ENCODE peak calls at places on chromosomes 6 and 20, in six cellular contexts. D, X, F, Z, S and R are unnamed samples.
A peak's percentile ranks its signal among the peaks of the same experiment; 100 is the strongest.

GRCh38 chr6:2476376-2476775 is 231.0 kb upstream of the GMDS start:
- DNase-seq in X (no peak), D (no peak), Z (no peak), S (no peak), F (peak; percentile 80), R (no peak)

GRCh38 chr6:18216411-18216810 is 47.9 kb downstream of the DEK start:
- DNase-seq in S (no peak), Z (no peak), D (no peak), F (no peak), X (no peak), R (no peak)

GRCh38 chr20:6626805-6627204 is 140.7 kb upstream of the BMP2 start:
- DNase-seq in F (no peak), D (no peak), S (no peak), Z (no peak), X (no peak), R (no peak)

GRCh38 chr20:2093200-2093781 is 8.3 kb upstream of the STK35 start:
- DNase-seq in X (no peak), Z (no peak), F (no peak), S (no peak), D (peak; percentile 31), R (no peak)

GRCh38 chr20:6780414-6780813 is 12.9 kb downstream of the BMP2 start:
- DNase-seq in Z (no peak), D (no peak), X (no peak), F (no peak), S (no peak), R (no peak)

GRCh38 chr6:150599199-150600002 is at the start of gene PLEKHG1:
- DNase-seq in X (peak; percentile 60), D (peak; percentile 74), F (peak; percentile 48), Z (peak; percentile 77), S (peak; percentile 36), R (peak; percentile 69)

GRCh38 chr6:33384581-33385020 is 7.0 kb upstream of the KIFC1 start:
- DNase-seq in D (no peak), X (no peak), S (no peak), Z (no peak), F (peak; percentile 74), R (no peak)

GRCh38 chr6:74657033-74657432 is 548.8 kb downstream of the COL12A1 start:
- DNase-seq in Z (no peak), D (no peak), S (no peak), X (no peak), F (no peak), R (no peak)

GRCh38 chr6:70398783-70399730 is 14.3 kb upstream of the FAM135A start:
- DNase-seq in Z (no peak), S (no peak), F (peak; percentile 99), D (no peak), X (no peak), R (peak; percentile 51)

GRCh38 chr6:36283608-36284007 is 13.7 kb downstream of the PNPLA1 start:
- DNase-seq in D (no peak), S (no peak), X (no peak), Z (no peak), F (no peak), R (no peak)

GRCh38 chr6:133241901-133242760 is 974 bp downstream of the EYA4 start:
- DNase-seq in X (no peak), F (no peak), D (no peak), S (no peak), Z (peak; percentile 15), R (no peak)

GRCh38 chr20:44709797-44710196 is 5.4 kb upstream of the CCN5 start:
- DNase-seq in Z (no peak), S (no peak), X (no peak), D (no peak), F (no peak), R (no peak)

GRCh38 chr6:89242574-89243330 is 25.6 kb upstream of the GABRR1 start:
- DNase-seq in S (no peak), F (peak; percentile 43), X (no peak), D (no peak), Z (no peak), R (no peak)

GRCh38 chr6:338815-339262 is 46.6 kb downstream of the DUSP22 start:
- DNase-seq in D (no peak), S (no peak), F (no peak), X (no peak), Z (no peak), R (no peak)

GRCh38 chr6:157270308-157270707 is 53.0 kb downstream of the TMEM242 start:
- DNase-seq in D (no peak), Z (no peak), F (no peak), X (no peak), S (no peak), R (no peak)

GRCh38 chr20:63957690-63958441 is 1.6 kb upstream of the UCKL1 start:
- DNase-seq in F (peak; percentile 73), Z (no peak), D (no peak), X (no peak), S (no peak), R (no peak)

DNA sequence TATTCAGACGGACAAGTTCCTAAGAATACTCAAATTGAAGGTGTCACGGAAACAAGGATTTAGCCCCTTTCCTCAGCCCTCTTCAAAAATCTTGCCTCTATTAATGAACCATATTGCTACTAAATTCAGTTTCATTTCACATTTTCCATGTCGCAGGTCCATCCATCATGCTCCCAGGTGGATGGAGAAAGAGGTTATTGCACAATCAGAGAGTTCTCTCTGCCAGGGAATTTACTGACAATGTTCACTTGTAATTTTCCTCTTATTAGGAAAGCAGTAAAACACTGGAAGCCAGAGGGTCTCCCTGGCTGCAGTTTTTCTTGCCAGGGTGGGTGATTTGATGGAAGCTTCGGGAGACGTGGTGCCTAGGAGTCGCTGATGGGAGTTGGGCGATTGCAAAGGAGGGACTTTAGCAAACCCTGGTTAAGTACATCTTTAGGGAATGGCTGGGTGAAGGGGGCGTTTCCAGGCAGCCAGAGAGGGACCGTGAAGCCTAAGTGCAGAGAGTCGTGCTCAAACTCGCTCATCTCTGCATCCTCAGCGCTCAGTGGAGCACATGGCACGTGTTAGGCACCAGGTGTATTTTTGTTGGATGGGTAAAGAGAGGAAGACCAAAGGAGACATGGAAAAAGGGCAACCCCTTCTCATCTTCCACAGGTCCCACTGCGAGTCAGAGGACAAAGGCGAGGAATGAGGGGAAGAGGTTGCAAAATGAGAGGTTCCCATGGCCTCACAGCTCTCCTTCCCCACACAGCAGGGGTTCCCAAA is 321.9 kb upstream of the CDH4 start:
- DNase-seq in S (no peak), X (no peak), Z (no peak), D (no peak), F (no peak), R (no peak)
- H3K27me3 ChIP-seq in S (no peaks in the 10 kb centered on the region), X (no peaks in the 10 kb centered on the region), Z (no peaks in the 10 kb centered on the region), D (no peaks in the 10 kb centered on the region), F (peaks cover 25% of the 10 kb centered on the region), R (no peaks in the 10 kb centered on the region)

GRCh38 chr6:160004018-160004417 is 35.1 kb downstream of the IGF2R start:
- DNase-seq in S (no peak), X (no peak), Z (no peak), D (no peak), F (no peak), R (no peak)

GRCh38 chr6:160005861-160006540 is 37.1 kb downstream of the IGF2R start:
- DNase-seq in S (no peak), F (no peak), Z (peak; percentile 75), X (peak; percentile 59), D (no peak), R (no peak)

GRCh38 chr6:160005211-160005610 is 36.3 kb downstream of the IGF2R start:
- DNase-seq in X (no peak), D (no peak), Z (no peak), S (no peak), F (no peak), R (no peak)

GRCh38 chr6:160002882-160003281 is 34.0 kb downstream of the IGF2R start:
- DNase-seq in D (no peak), S (no peak), X (no peak), Z (no peak), F (no peak), R (no peak)

GRCh38 chr6:160004419-160005160 is 35.7 kb downstream of the IGF2R start:
- DNase-seq in D (no peak), F (no peak), X (no peak), Z (no peak), S (no peak), R (peak; percentile 61)
- H3K9me3 ChIP-seq in D (no peaks in the 10 kb centered on the region), F (no peaks in the 10 kb centered on the region), X (no peaks in the 10 kb centered on the region), Z (no peaks in the 10 kb centered on the region), S (no peaks in the 10 kb centered on the region), R (no peaks in the 10 kb centered on the region)

GRCh38 chr20:56974499-56975250 is 291.8 kb downstream of the BMP7 start:
- DNase-seq in S (no peak), Z (no peak), F (peak; percentile 89), D (no peak), X (peak; percentile 46), R (no peak)
- H3K27me3 ChIP-seq in S (peaks cover 7% of the 10 kb centered on the region), Z (no peaks in the 10 kb centered on the region), F (no peaks in the 10 kb centered on the region), D (no peaks in the 10 kb centered on the region), X (peaks cover 26% of the 10 kb centered on the region), R (no peaks in the 10 kb centered on the region)

GRCh38 chr6:160793652-160794051 is 91.6 kb downstream of the PLG start:
- DNase-seq in Z (no peak), X (no peak), D (no peak), F (no peak), S (no peak), R (no peak)

GRCh38 chr6:160801418-160801817 is 99.4 kb downstream of the PLG start:
- DNase-seq in D (no peak), S (no peak), F (no peak), Z (no peak), X (no peak), R (no peak)

GRCh38 chr6:160795716-160796115 is 93.7 kb downstream of the PLG start:
- DNase-seq in S (no peak), F (peak; percentile 39), Z (no peak), D (no peak), X (no peak), R (no peak)

GRCh38 chr6:160799801-160800200 is 97.8 kb downstream of the PLG start:
- DNase-seq in X (no peak), F (no peak), D (no peak), Z (no peak), S (no peak), R (no peak)

GRCh38 chr6:160798625-160799024 is 96.6 kb downstream of the PLG start:
- DNase-seq in Z (no peak), F (no peak), S (no peak), D (no peak), X (no peak), R (no peak)
- H3K9me3 ChIP-seq in Z (no peaks in the 10 kb centered on the region), F (no peaks in the 10 kb centered on the region), S (no peaks in the 10 kb centered on the region), D (peaks cover 3% of the 10 kb centered on the region), X (no peaks in the 10 kb centered on the region), R (no peaks in the 10 kb centered on the region)

GRCh38 chr20:57315964-57316480 is 13.6 kb upstream of the SPO11 start:
- DNase-seq in F (no peak), X (no peak), Z (no peak), D (no peak), S (no peak), R (no peak)
- H3K27me3 ChIP-seq in F (no peaks in the 10 kb centered on the region), X (peaks cover 3% of the 10 kb centered on the region), Z (no peaks in the 10 kb centered on the region), D (no peaks in the 10 kb centered on the region), S (peaks cover 8% of the 10 kb centered on the region), R (no peaks in the 10 kb centered on the region)

DNA sequence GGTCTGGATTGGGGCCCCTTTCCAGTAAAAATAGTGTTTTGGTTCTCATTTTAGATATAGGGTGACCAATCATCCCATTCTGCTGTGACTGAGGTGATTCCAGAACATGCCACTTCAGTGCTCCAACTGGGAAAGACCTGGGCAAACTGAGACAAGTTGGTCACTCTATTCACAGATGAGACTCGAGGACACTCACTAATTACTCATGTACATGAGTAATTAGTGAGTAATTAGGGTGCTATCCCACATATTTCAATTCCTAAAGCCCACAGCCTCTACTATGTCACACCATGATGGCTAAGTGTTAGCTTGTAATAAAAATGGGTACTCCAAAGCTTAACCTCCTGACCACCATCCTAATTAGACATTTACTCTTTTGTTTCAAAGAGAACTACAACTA is 86.0 kb downstream of the CBLN4 start:
- DNase-seq in D (no peak), F (no peak), Z (no peak), S (no peak), X (no peak), R (no peak)
- H3K9me3 ChIP-seq in D (no peaks in the 10 kb centered on the region), F (no peaks in the 10 kb centered on the region), Z (no peaks in the 10 kb centered on the region), S (no peaks in the 10 kb centered on the region), X (no peaks in the 10 kb centered on the region), R (peaks cover 2% of the 10 kb centered on the region)